ENCODE peak calls at places on chromosome 11, in four cellular contexts. I is MM.1S, H is fibroblast of lung, F is IMR-90. G is an unnamed sample. For H3K36me3, the result is how much of the 10 kb centered on the place peaks cover.

GRCh38 chr11:115455606-115456005 is 48.6 kb downstream of the CADM1 start:
- DNase-seq in I (no peak), H (no peak), F (no peak), G (no peak)

GRCh38 chr11:2521681-2522630 is 77.1 kb downstream of the KCNQ1 start:
- DNase-seq in I (no peak), H (no peak), F (no peak), G (no peak)

GRCh38 chr11:71129624-71130023 is 122.8 kb downstream of the SHANK2 start:
- DNase-seq in I (no peak), H (no peak), F (no peak), G (no peak)

GRCh38 chr11:76801205-76801604 is 18.0 kb downstream of the TSKU start:
- DNase-seq in I (no peak), H (no peak), F (no peak), G (no peak)

GRCh38 chr11:95364324-95365295 is 133.6 kb upstream of the SESN3 start:
- DNase-seq in I (no peak), H (peak), F (no peak), G (peak)

GRCh38 chr11:75214411-75214821 is 26.2 kb upstream of the TPBGL start:
- DNase-seq in I (peak), H (peak), F (peak), G (peak)

GRCh38 chr11:62996271-62996670 is 11.5 kb upstream of the SLC22A6 start:
- DNase-seq in I (no peak), H (no peak), F (no peak), G (no peak)

GRCh38 chr11:16154715-16155396 is 201.5 kb downstream of the SOX6 start:
- DNase-seq in I (no peak), H (no peak), F (no peak), G (peak)

GRCh38 chr11:23653071-23653675 is 792.9 kb upstream of the CCDC179 start:
- DNase-seq in I (no peak), H (no peak), F (no peak), G (no peak)

GRCh38 chr11:11979487-11980117 is 28.8 kb downstream of the DKK3 start:
- DNase-seq in I (no peak), H (peak), F (peak), G (peak)

GRCh38 chr11:27456140-27456801 is 16.3 kb downstream of the LGR4 start:
- DNase-seq in I (no peak), H (no peak), F (peak), G (peak)

GRCh38 chr11:113664069-113664980 is 41.8 kb downstream of the TMPRSS5 start:
- DNase-seq in I (no peak), H (no peak), F (peak), G (peak)

GRCh38 chr11:34614334-34615113 is 6.4 kb upstream of the EHF start:
- DNase-seq in I (no peak), H (peak), F (peak), G (no peak)

GRCh38 chr11:77002776-77003175 is 31.4 kb upstream of the B3GNT6 start:
- DNase-seq in I (no peak), H (no peak), F (no peak), G (no peak)

GRCh38 chr11:15111215-15111614 is 3.5 kb upstream of the INSC start:
- DNase-seq in I (no peak), H (no peak), F (no peak), G (no peak)

GRCh38 chr11:27972432-27973170 is 135.4 kb downstream of the KIF18A start:
- DNase-seq in I (no peak), H (no peak), F (no peak), G (peak)

GRCh38 chr11:41056892-41057569 is 402.4 kb downstream of the LRRC4C start:
- DNase-seq in I (no peak), H (no peak), F (no peak), G (no peak)

DNA sequence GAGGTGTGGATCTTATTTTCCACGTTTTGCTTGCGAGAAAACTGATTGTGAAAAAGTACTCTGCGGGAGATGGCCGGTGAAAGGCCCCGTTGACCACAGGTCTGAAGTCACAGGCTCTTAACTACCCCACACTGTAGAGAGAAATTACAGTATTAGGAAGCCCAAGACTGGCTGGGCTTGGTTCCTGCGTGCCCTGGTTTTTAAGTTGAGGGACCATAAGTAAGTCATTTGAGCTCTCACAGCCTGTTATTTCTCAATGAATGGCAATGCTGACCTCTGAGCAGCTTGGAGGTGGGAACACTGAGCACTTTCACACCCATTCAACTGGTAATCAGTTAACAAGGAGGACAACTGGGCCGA is 444 bp upstream of the RAB38 start:
- DNase-seq in I (no peak), H (peak), F (peak), G (no peak)
- H3K4me3 ChIP-seq in I (no peak), H (no peak), F (no peak), G (peak)

DNA sequence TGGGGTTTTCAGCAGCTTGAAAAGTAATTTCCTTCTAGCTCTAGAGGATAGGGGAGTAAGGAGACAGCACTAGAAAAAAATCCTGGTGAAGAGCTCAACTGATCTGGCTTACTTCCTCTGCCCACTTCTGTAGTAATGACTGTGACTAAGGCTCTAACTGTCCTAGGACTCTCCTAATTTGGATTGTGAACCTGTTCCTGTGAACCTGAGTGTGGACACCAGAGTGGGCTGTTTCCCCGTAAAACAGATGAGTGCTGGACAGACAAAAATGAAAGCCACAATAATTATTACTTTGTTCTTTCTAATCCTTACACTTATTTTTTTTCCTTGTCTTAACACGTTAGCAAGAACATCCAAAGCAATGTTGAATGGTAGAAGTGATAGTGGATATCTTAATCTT is 154.1 kb downstream of the AASDHPPT start:
- DNase-seq in I (no peak), H (peak), F (peak), G (no peak)
- TF ChIP-seq CTCF in I (peak), H (peak), F (peak), G (no peak)

DNA sequence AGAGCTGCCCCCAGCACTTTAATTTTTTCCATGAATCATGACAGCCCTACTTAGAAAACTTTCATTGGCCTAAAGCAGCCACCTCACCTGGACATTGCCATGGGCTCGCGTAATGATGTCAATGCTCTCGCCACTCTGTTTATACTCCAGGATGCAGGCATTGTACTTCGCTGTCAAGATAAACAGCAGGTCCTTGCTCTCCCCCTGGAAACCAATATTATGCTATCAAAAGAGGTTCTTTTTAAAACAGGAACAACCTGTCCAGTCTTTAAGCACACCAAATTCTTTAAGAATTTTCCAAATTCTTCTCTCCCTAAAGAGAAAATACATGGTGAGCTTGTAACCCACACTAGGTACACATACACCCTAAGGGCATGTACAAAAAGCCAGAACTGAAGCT is 3.0 kb downstream of the DDB1 start:
- DNase-seq in I (no peak), H (no peak), F (no peak), G (no peak)
- H3K36me3 ChIP-seq in I (under half), H (under half), F (under half), G (under half)

DNA sequence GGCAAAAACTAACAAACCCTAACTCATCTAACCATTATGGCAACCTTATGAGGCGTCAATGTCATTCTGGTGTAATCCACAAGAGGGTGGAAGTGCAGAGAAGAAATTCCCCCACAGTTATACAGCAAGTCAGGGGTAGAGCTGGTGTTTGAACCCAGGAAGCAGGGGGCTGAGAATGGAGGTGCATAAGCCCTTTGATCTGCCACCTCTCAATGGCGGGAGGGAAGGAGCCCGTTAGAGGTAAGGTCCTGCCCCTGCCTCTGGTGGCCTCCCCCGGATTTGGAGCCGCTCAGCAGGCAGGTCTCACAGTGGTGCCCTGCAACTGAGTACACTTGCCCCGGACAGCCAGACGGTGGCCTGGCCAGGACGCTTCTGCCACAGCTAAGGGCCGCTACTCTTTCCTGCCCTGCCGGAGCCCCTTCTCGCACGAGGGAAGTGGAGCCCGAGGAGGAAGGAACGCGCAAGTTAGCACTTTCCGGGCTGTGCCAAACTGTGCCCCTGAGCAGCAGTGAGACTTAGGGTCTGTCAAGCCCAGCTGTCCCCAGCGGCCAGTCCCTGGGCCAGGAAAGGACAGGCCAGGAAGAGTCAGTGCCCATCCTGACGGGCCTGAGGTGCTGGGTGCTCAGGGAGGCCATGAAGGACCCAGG is 1.1 kb downstream of the FXYD2 start:
- DNase-seq in I (no peak), H (no peak), F (no peak), G (no peak)
- H3K4me3 ChIP-seq in I (no peak), H (no peak), F (no peak), G (peak)

GRCh38 chr11:60634151-60634550 is 65.3 kb upstream of the MS4A8 start:
- DNase-seq in I (no peak), H (no peak), F (no peak), G (no peak)
- TF ChIP-seq CTCF in I (peak), H (no peak), F (peak), G (peak)

GRCh38 chr11:67245046-67245445 is 21.2 kb upstream of the GRK2 start:
- DNase-seq in I (no peak), H (no peak), F (no peak), G (no peak)
- H3K36me3 ChIP-seq in I (under half), H (under half), F (half or more), G (under half)

GRCh38 chr11:128501576-128502549 is 85.5 kb downstream of the ETS1 start:
- DNase-seq in I (no peak), H (no peak), F (peak), G (no peak)

GRCh38 chr11:128500488-128500887 is 86.9 kb downstream of the ETS1 start:
- DNase-seq in I (no peak), H (no peak), F (peak), G (no peak)

GRCh38 chr11:128498846-128499245 is 88.5 kb downstream of the ETS1 start:
- DNase-seq in I (no peak), H (no peak), F (peak), G (no peak)

GRCh38 chr11:128501008-128501407 is 86.3 kb downstream of the ETS1 start:
- DNase-seq in I (no peak), H (no peak), F (no peak), G (no peak)

GRCh38 chr11:128499613-128500213 is 87.6 kb downstream of the ETS1 start:
- DNase-seq in I (no peak), H (no peak), F (no peak), G (no peak)
- H3K4me3 ChIP-seq in I (no peak), H (no peak), F (no peak), G (no peak)

GRCh38 chr11:130146797-130147196 is 12.8 kb upstream of the ST14 start:
- DNase-seq in I (peak), H (peak), F (no peak), G (no peak)

GRCh38 chr11:130144721-130145327 is 14.8 kb upstream of the ST14 start:
- DNase-seq in I (no peak), H (no peak), F (peak), G (no peak)

GRCh38 chr11:130145328-130145812 is 14.2 kb upstream of the ST14 start:
- DNase-seq in I (no peak), H (no peak), F (no peak), G (no peak)

GRCh38 chr11:130144129-130144528 is 15.5 kb upstream of the ST14 start:
- DNase-seq in I (no peak), H (no peak), F (no peak), G (no peak)

GRCh38 chr11:130145975-130146776 is 13.4 kb upstream of the ST14 start:
- DNase-seq in I (peak), H (no peak), F (no peak), G (peak)
- TF ChIP-seq CTCF in I (peak), H (peak), F (no peak), G (peak)

DNA sequence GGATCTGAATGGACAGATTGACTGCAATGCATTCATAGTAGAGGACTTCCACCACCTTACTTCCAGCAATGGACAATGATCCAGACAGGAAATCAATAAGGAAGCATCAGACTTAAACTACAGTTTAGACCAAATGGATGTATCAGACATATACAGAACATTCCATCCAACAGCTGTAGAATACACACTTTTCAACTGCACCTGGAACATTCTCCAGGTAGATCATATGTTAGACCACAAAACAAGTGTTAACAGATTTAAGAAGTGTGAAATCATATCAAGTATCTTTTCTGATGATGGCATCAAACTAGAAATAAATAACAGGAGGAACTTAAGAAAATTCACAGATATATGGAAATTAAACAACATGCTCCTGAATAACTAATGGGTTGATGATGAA is 100.2 kb upstream of the OR4B1 start:
- DNase-seq in I (no peak), H (no peak), F (no peak), G (no peak)
- H3K36me3 ChIP-seq in I (under half), H (under half), F (under half), G (under half)

G was measured in kidney epithelial cell.